ENCODE peak calls at places on chromosomes 3 and 15, in five cellular contexts. H is fibroblast of the conjunctiva, O is NCI-H1105, J is NCI-H1417, T is activated T-cell treated with anti-CD3 and anti-CD28 coated beads for 1 hour. D is an unnamed sample.

GRCh38 chr15:60972301-60972700 is 256.8 kb downstream of the RORA start:
- DNase-seq in H (peak), O (no peak), J (no peak), T (no peak), D (peak)

GRCh38 chr15:80436511-80437307 is 32.5 kb downstream of the ARNT2 start:
- DNase-seq in H (no peak), O (no peak), J (no peak), T (no peak), D (no peak)

GRCh38 chr3:185527364-185527763 is 25.0 kb downstream of the LIPH start:
- DNase-seq in H (no peak), O (no peak), J (no peak), T (no peak), D (no peak)

GRCh38 chr15:48565560-48566482 is 79.7 kb downstream of the FBN1 start:
- DNase-seq in H (peak), O (no peak), J (no peak), T (no peak), D (no peak)

GRCh38 chr3:175238848-175239247 is 379.7 kb downstream of the NAALADL2 start:
- DNase-seq in H (no peak), O (peak), J (peak), T (no peak), D (no peak)

GRCh38 chr15:64456634-64457108 is 3.7 kb upstream of the ZNF609 start:
- DNase-seq in H (no peak), O (no peak), J (no peak), T (no peak), D (no peak)

GRCh38 chr15:90838066-90838465 is 30.3 kb upstream of the FURIN start:
- DNase-seq in H (no peak), O (no peak), J (no peak), T (peak), D (no peak)

GRCh38 chr15:33846862-33847261 is 121.4 kb upstream of the CHRM5 start:
- DNase-seq in H (no peak), O (no peak), J (no peak), T (no peak), D (no peak)

GRCh38 chr3:157354722-157355121 is 81.9 kb upstream of the PTX3 start:
- DNase-seq in H (peak), O (no peak), J (no peak), T (no peak), D (no peak)

GRCh38 chr3:149284034-149284433 is 49.4 kb downstream of the TM4SF18 start:
- DNase-seq in H (no peak), O (no peak), J (no peak), T (no peak), D (peak)

GRCh38 chr15:84638103-84638502 is 16.0 kb downstream of the WDR73 start:
- DNase-seq in H (no peak), O (no peak), J (no peak), T (no peak), D (no peak)

GRCh38 chr15:28082891-28083688 is 16.0 kb downstream of the OCA2 start:
- DNase-seq in H (no peak), O (no peak), J (no peak), T (no peak), D (peak)

GRCh38 chr3:150603888-150604319 is 783 bp downstream of the SELENOT start:
- DNase-seq in H (no peak), O (peak), J (peak), T (no peak), D (no peak)

GRCh38 chr3:187360087-187360486 is 8.1 kb upstream of the RTP4 start:
- DNase-seq in H (no peak), O (no peak), J (no peak), T (no peak), D (no peak)

GRCh38 chr3:132596326-132596725 is 744 bp upstream of the ACKR4 start:
- DNase-seq in H (no peak), O (no peak), J (no peak), T (no peak), D (no peak)

D was measured in esophagus muscularis mucosa.